ENCODE peak calls at places on chromosomes 3 and 15, in four cellular contexts. One of them, this sample, is unnamed.
A peak's percentile ranks its signal among the peaks of the same experiment; 100 is the strongest.

GRCh38 chr3:138747229-138747628 is 87.5 kb downstream of the PIK3CB start:
- DNase-seq in mesothelial cell of epicardium: no peak
- DNase-seq in GM13977: no peak
- DNase-seq in lower leg skin: no peak
- DNase-seq in this sample: no peak

GRCh38 chr3:71309342-71309741 is 274.2 kb downstream of the FOXP1 start:
- DNase-seq in GM13977: no peak
- DNase-seq in lower leg skin: no peak
- DNase-seq in mesothelial cell of epicardium: no peak
- DNase-seq in this sample: no peak

GRCh38 chr15:90046846-90047481 is 45.8 kb downstream of the ZNF710 start:
- DNase-seq in GM13977: peak; percentile 58
- DNase-seq in mesothelial cell of epicardium: no peak
- DNase-seq in lower leg skin: no peak
- DNase-seq in this sample: peak; percentile 70

GRCh38 chr15:43209059-43209824 is 11.6 kb downstream of the EPB42 start:
- DNase-seq in GM13977: peak; percentile 36
- DNase-seq in lower leg skin: no peak
- DNase-seq in mesothelial cell of epicardium: no peak
- DNase-seq in this sample: no peak

GRCh38 chr3:133472242-133472641 is 72.4 kb downstream of the BFSP2 start:
- DNase-seq in GM13977: no peak
- DNase-seq in lower leg skin: no peak
- DNase-seq in mesothelial cell of epicardium: no peak
- DNase-seq in this sample: no peak

GRCh38 chr3:58134468-58134867 is 76.3 kb downstream of the DNASE1L3 start:
- DNase-seq in GM13977: no peak
- DNase-seq in mesothelial cell of epicardium: no peak
- DNase-seq in lower leg skin: no peak
- DNase-seq in this sample: no peak

GRCh38 chr15:100889359-100890058 is 9.9 kb downstream of the ALDH1A3 start:
- DNase-seq in lower leg skin: peak; percentile 31
- DNase-seq in mesothelial cell of epicardium: no peak
- DNase-seq in GM13977: no peak
- DNase-seq in this sample: no peak

GRCh38 chr3:114223146-114223545 is 14.2 kb downstream of the ZNF80 start:
- DNase-seq in lower leg skin: no peak
- DNase-seq in GM13977: peak; percentile 7
- DNase-seq in mesothelial cell of epicardium: no peak
- DNase-seq in this sample: no peak

GRCh38 chr3:111763968-111764367 is 95.1 kb upstream of the PHLDB2 start:
- DNase-seq in GM13977: no peak
- DNase-seq in lower leg skin: peak; percentile 59
- DNase-seq in mesothelial cell of epicardium: no peak
- DNase-seq in this sample: no peak

GRCh38 chr3:131553495-131554247 is 50.9 kb upstream of the MRPL3 start:
- DNase-seq in GM13977: no peak
- DNase-seq in mesothelial cell of epicardium: no peak
- DNase-seq in lower leg skin: no peak
- DNase-seq in this sample: no peak

GRCh38 chr3:43256714-43257461 is 29.5 kb upstream of the SNRK start:
- DNase-seq in lower leg skin: no peak
- DNase-seq in GM13977: no peak
- DNase-seq in mesothelial cell of epicardium: no peak
- DNase-seq in this sample: no peak

GRCh38 chr15:68991723-68992122 is 22.8 kb upstream of the NOX5 start:
- DNase-seq in GM13977: no peak
- DNase-seq in lower leg skin: no peak
- DNase-seq in mesothelial cell of epicardium: no peak
- DNase-seq in this sample: no peak

GRCh38 chr15:67207555-67208182 is 46.8 kb downstream of the AAGAB start:
- DNase-seq in mesothelial cell of epicardium: no peak
- DNase-seq in GM13977: no peak
- DNase-seq in lower leg skin: no peak
- DNase-seq in this sample: no peak

GRCh38 chr15:72182673-72183072 is 14.9 kb downstream of the GRAMD2A start:
- DNase-seq in lower leg skin: no peak
- DNase-seq in GM13977: no peak
- DNase-seq in mesothelial cell of epicardium: no peak
- DNase-seq in this sample: no peak

GRCh38 chr3:150414273-150414672 is 6.2 kb downstream of the TSC22D2 start:
- DNase-seq in lower leg skin: no peak
- DNase-seq in GM13977: no peak
- DNase-seq in mesothelial cell of epicardium: no peak
- DNase-seq in this sample: no peak

GRCh38 chr15:51775967-51776816 is 24.8 kb downstream of the TMOD2 start:
- DNase-seq in lower leg skin: no peak
- DNase-seq in GM13977: peak; percentile 58
- DNase-seq in mesothelial cell of epicardium: no peak
- DNase-seq in this sample: peak; percentile 65

GRCh38 chr15:55630921-55631320 is 42.8 kb upstream of the PYGO1 start:
- DNase-seq in lower leg skin: no peak
- DNase-seq in GM13977: no peak
- DNase-seq in mesothelial cell of epicardium: no peak
- DNase-seq in this sample: no peak

GRCh38 chr3:3127432-3128010 is 781 bp downstream of the TRNT1 start:
- DNase-seq in mesothelial cell of epicardium: no peak
- DNase-seq in lower leg skin: no peak
- DNase-seq in GM13977: no peak
- DNase-seq in this sample: no peak

GRCh38 chr3:118803096-118803476 is 231.6 kb downstream of the IGSF11 start:
- DNase-seq in GM13977: no peak
- DNase-seq in lower leg skin: no peak
- DNase-seq in mesothelial cell of epicardium: no peak
- DNase-seq in this sample: no peak

DNA sequence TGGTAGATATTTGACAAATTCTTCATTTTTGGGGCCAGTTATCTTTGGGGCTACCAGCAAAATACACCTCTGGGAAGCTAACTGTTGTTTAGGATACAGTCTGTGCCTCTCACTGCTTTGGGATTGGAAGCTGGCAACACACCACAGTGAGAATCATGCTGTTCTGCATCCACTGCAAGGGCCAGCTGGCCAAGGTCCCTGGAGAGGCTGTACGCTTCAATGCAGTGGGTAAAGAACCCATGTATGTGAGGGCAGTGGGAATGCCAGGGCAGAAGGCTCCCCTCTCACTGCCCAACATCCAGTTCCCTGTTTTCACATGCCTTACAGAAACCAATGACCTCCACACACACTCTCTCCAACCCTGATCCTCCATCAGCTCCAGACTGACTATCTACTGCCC is 20.1 kb downstream of the ZDHHC3 start:
- DNase-seq in mesothelial cell of epicardium: no peak
- DNase-seq in GM13977: no peak
- DNase-seq in lower leg skin: no peak
- DNase-seq in this sample: no peak
- TF ChIP-seq CTCF in mesothelial cell of epicardium: no peak
- TF ChIP-seq CTCF in GM13977: no peak
- TF ChIP-seq CTCF in lower leg skin: no peak
- TF ChIP-seq CTCF in this sample: no peak

GRCh38 chr3:26630669-26631384 is 8.3 kb downstream of the LRRC3B start:
- DNase-seq in lower leg skin: no peak
- DNase-seq in mesothelial cell of epicardium: no peak
- DNase-seq in GM13977: no peak
- DNase-seq in this sample: no peak
- TF ChIP-seq CTCF in lower leg skin: no peak
- TF ChIP-seq CTCF in mesothelial cell of epicardium: no peak
- TF ChIP-seq CTCF in GM13977: no peak
- TF ChIP-seq CTCF in this sample: no peak

GRCh38 chr3:109050591-109051167 is 67.3 kb downstream of the MORC1 start:
- DNase-seq in mesothelial cell of epicardium: no peak
- DNase-seq in lower leg skin: no peak
- DNase-seq in GM13977: peak; percentile 26
- DNase-seq in this sample: no peak
- TF ChIP-seq CTCF in mesothelial cell of epicardium: peak; percentile 48
- TF ChIP-seq CTCF in lower leg skin: no peak
- TF ChIP-seq CTCF in GM13977: peak; percentile 75
- TF ChIP-seq CTCF in this sample: peak; percentile 70

GRCh38 chr15:50358805-50359204 is 3.8 kb upstream of the GABPB1 start:
- DNase-seq in GM13977: peak; percentile 50
- DNase-seq in mesothelial cell of epicardium: no peak
- DNase-seq in lower leg skin: no peak
- DNase-seq in this sample: peak; percentile 36
- TF ChIP-seq CTCF in GM13977: peak; percentile 47
- TF ChIP-seq CTCF in mesothelial cell of epicardium: peak; percentile 17
- TF ChIP-seq CTCF in lower leg skin: no peak
- TF ChIP-seq CTCF in this sample: peak; percentile 40

DNA sequence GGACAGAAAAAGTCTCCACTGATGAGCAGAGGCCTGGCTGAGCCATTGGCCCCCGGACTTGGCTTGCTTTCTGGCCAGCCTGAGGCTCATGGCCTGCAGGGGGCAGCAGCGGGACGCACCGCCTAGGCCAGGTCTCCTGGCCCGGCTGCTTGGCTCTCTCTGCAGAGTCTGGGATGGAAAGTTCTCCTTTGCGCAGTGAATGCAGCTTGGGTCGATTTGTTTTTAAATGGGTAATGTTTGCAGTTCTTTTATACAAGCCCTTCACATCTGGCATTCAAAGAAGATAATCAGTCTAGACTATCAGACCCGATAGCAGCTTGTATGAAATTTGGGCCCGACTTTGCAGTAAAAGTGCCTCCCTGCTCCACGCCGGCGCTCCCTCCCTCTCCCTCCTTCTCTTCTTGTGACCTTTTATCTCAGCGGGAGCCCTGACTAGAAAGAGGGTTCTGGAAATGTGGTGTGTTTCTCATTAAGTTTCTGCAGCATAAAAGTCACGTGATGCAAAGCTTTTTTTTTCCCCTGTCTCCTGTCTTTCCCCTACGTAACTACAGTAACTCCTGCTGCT is 59.9 kb downstream of the ZNF621 start:
- DNase-seq in mesothelial cell of epicardium: peak; percentile 77
- DNase-seq in lower leg skin: peak; percentile 81
- DNase-seq in GM13977: peak; percentile 66
- DNase-seq in this sample: peak; percentile 67
- TF ChIP-seq CTCF in mesothelial cell of epicardium: peak; percentile 94
- TF ChIP-seq CTCF in lower leg skin: no peak
- TF ChIP-seq CTCF in GM13977: peak; percentile 98
- TF ChIP-seq CTCF in this sample: peak; percentile 94

DNA sequence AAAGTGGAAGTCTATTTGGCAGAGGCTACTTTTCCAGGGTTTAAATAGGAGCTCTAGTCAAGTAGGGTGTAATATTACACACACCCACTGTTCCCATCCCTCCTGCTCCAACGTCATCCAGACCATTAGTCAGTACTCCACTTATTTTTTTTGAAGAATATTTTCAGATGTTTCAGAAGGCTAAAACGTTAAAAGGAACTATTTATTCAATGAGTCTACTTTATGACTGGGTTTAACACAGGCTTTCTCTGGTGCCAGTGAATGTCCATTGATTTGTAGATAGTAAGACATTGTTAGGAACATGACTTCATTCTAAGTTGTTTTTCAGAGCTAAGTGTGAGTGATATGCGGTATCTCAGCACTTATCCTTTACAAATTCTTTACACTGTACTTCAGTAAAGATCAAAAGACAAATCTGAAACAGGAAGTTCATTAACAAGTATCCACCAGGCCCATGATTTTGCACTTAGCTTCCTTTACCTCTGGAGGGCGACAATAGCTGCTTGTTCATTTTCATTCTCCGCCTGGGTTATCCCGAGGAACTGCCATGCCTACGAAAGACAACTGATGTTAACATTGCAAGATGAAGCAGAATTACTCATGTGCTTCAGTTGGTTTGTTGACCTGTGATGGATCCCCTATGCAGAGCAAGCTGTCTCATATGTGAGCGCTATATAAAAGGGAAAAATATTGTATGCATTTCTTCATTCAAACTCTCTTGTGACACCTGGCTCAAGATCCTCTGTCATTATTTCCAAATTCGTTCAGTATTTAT is 158.7 kb downstream of the USP13 start:
- DNase-seq in GM13977: peak; percentile 57
- DNase-seq in mesothelial cell of epicardium: no peak
- DNase-seq in lower leg skin: no peak
- DNase-seq in this sample: no peak
- TF ChIP-seq CTCF in GM13977: peak; percentile 61
- TF ChIP-seq CTCF in mesothelial cell of epicardium: peak; percentile 25
- TF ChIP-seq CTCF in lower leg skin: no peak
- TF ChIP-seq CTCF in this sample: peak; percentile 38

DNA sequence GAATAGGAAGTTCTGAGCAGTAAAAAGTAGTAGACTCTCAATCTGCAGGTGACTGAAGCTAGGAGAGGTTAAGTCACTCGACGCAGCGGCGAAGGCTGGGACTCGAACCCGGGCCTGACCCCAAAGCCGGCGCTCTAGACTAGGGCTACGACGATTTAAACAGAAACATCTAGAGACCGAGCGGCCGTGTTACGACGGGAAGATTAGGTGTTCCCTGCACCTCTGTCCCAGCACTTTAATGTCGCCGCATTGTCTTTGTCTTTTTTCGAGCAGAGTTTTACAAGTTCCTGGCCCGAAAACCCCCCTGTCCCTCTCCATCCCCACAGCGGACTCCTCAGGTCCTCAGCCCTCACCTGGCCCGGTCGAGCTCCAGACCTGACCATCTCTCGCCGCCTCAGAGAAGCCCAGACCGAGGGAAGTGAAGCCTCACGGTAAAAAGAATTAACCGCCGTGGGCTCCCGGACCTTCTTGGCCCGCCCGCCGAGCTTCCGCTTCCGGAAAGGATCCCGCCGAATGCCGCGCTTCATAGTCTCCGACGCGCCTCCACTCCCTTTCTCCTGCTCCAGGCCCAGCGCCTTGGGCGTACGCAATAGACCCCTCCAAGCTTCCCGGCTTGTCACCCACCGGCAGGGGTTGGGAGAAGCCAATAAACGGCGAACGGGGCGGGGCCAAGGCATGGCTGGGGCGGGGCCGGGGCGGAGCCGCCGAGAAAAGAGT is at the start of gene CCDC14:
- DNase-seq in GM13977: peak; percentile 60
- DNase-seq in mesothelial cell of epicardium: peak; percentile 92
- DNase-seq in lower leg skin: peak; percentile 89
- DNase-seq in this sample: peak; percentile 72
- TF ChIP-seq CTCF in GM13977: no peak
- TF ChIP-seq CTCF in mesothelial cell of epicardium: no peak
- TF ChIP-seq CTCF in lower leg skin: no peak
- TF ChIP-seq CTCF in this sample: no peak

GRCh38 chr15:47726399-47726823 is 9.1 kb downstream of the SEMA6D start:
- DNase-seq in lower leg skin: no peak
- DNase-seq in GM13977: no peak
- DNase-seq in mesothelial cell of epicardium: no peak
- DNase-seq in this sample: no peak
- TF ChIP-seq CTCF in lower leg skin: no peak
- TF ChIP-seq CTCF in GM13977: no peak
- TF ChIP-seq CTCF in mesothelial cell of epicardium: no peak
- TF ChIP-seq CTCF in this sample: no peak